ENCODE peak calls at places on chromosomes 12 and 14, in ten cellular contexts. Q is epithelial cell of proximal tubule, Z is pancreas, X is GM10248, B is spleen, K is activated B cell treated with CpG ODN at 0.5 μM for 24 hours, D is A549, H is choroid plexus epithelial cell, C is omental fat pad, V is foreskin fibroblast. T is an unnamed sample.

GRCh38 chr14:100789460-100790417 is 36.2 kb upstream of the MEG3 start:
- DNase-seq in Z (no peak), Q (no peak), H (no peak), K (no peak), C (no peak), X (no peak), B (no peak), V (no peak), D (no peak), T (no peak)

GRCh38 chr14:96567289-96567899 is 65.2 kb downstream of the PAPOLA start:
- DNase-seq in Z (no peak), D (peak), C (no peak), K (no peak), B (no peak), Q (no peak), H (peak), V (no peak), X (peak), T (no peak)

GRCh38 chr14:77124345-77125274 is 17.0 kb downstream of the ZDHHC22 start:
- DNase-seq in Q (no peak), X (peak), D (no peak), Z (peak), K (peak), H (peak), C (no peak), B (peak), V (peak), T (peak)

GRCh38 chr14:77033622-77034521 is 5.4 kb upstream of the IRF2BPL start:
- DNase-seq in B (peak), Q (no peak), D (peak), Z (peak), V (peak), X (peak), H (peak), C (peak), K (peak), T (peak)

GRCh38 chr14:98175881-98176280 is 1096.1 kb downstream of the BCL11B start:
- DNase-seq in C (no peak), Q (no peak), D (no peak), H (no peak), X (no peak), B (no peak), K (no peak), Z (no peak), V (no peak), T (no peak)

GRCh38 chr12:91988076-91988475 is 157.6 kb downstream of the BTG1 start:
- DNase-seq in C (no peak), X (no peak), Q (no peak), K (no peak), D (no peak), Z (no peak), B (no peak), H (no peak), V (no peak), T (no peak)

GRCh38 chr12:67415473-67415872 is 146.3 kb downstream of the CAND1 start:
- DNase-seq in B (no peak), D (no peak), Z (no peak), Q (no peak), H (peak), K (no peak), C (no peak), X (peak), V (no peak), T (no peak)

GRCh38 chr12:19576421-19576925 is 137.2 kb downstream of the AEBP2 start:
- DNase-seq in K (no peak), B (no peak), H (peak), C (no peak), Q (no peak), D (no peak), Z (no peak), V (no peak), X (no peak), T (no peak)

GRCh38 chr12:125889742-125890141 is 824.5 kb downstream of the AACS start:
- DNase-seq in B (no peak), Z (no peak), V (no peak), K (no peak), H (no peak), D (no peak), C (no peak), Q (no peak), X (no peak), T (no peak)

GRCh38 chr12:100993916-100994315 is 199.3 kb downstream of the ANO4 start:
- DNase-seq in B (no peak), K (no peak), V (no peak), Q (no peak), D (no peak), Z (no peak), C (no peak), H (no peak), X (no peak), T (no peak)

GRCh38 chr14:103692159-103692558 is 23.1 kb downstream of the XRCC3 start:
- DNase-seq in Z (no peak), K (no peak), X (no peak), B (no peak), C (no peak), Q (no peak), V (no peak), D (no peak), H (no peak), T (no peak)

GRCh38 chr12:75315518-75315917 is 14.6 kb downstream of the CAPS2 start:
- DNase-seq in B (no peak), D (no peak), H (peak), Q (peak), X (no peak), Z (no peak), C (no peak), V (peak), K (no peak), T (no peak)

GRCh38 chr12:18990866-18991265 is 138.7 kb upstream of the PLEKHA5 start:
- DNase-seq in K (no peak), Z (no peak), D (no peak), X (no peak), Q (no peak), C (no peak), H (no peak), B (no peak), V (no peak), T (no peak)

GRCh38 chr12:56661560-56661959 is 15.8 kb upstream of the ATP5F1B start:
- DNase-seq in B (no peak), K (no peak), H (no peak), X (no peak), Z (no peak), D (no peak), C (no peak), Q (no peak), V (no peak), T (no peak)

GRCh38 chr14:70045715-70046535 is 142.8 kb downstream of the SLC8A3 start:
- DNase-seq in B (no peak), Z (peak), C (no peak), K (no peak), D (peak), V (peak), H (peak), X (peak), Q (no peak), T (no peak)

GRCh38 chr14:56196274-56196673 is 78.1 kb downstream of the PELI2 start:
- DNase-seq in X (no peak), Q (no peak), C (no peak), K (no peak), H (peak), Z (no peak), V (peak), B (no peak), D (no peak), T (no peak)

GRCh38 chr14:78164226-78164853 is 5.8 kb upstream of the NRXN3 start:
- DNase-seq in C (no peak), B (no peak), K (no peak), D (peak), H (peak), V (no peak), Z (no peak), X (peak), Q (no peak), T (no peak)

GRCh38 chr12:88904705-88905104 is 324.4 kb upstream of the KITLG start:
- DNase-seq in Q (no peak), H (no peak), K (no peak), X (no peak), V (no peak), D (no peak), C (no peak), B (no peak), Z (no peak), T (no peak)

GRCh38 chr14:54867011-54867410 is 35.6 kb downstream of the GCH1 start:
- DNase-seq in X (no peak), Q (no peak), B (no peak), V (peak), H (peak), D (no peak), K (no peak), Z (no peak), C (no peak), T (no peak)

GRCh38 chr12:31518680-31519227 is 72.2 kb downstream of the DENND5B start:
- DNase-seq in B (no peak), D (peak), H (peak), Q (peak), K (no peak), C (no peak), V (peak), Z (no peak), X (no peak), T (no peak)

GRCh38 chr12:14257303-14257733 is 108.2 kb upstream of the ATF7IP start:
- DNase-seq in H (no peak), Q (no peak), C (no peak), V (no peak), X (no peak), K (no peak), B (no peak), Z (peak), D (no peak), T (no peak)

GRCh38 chr12:46020768-46021167 is 30.4 kb upstream of the SCAF11 start:
- DNase-seq in D (no peak), C (no peak), X (no peak), V (no peak), Z (no peak), B (no peak), H (no peak), K (no peak), Q (no peak), T (no peak)

GRCh38 chr12:46027172-46027571 is 36.8 kb upstream of the SCAF11 start:
- DNase-seq in Q (no peak), X (no peak), B (no peak), C (no peak), D (no peak), Z (no peak), H (peak), V (no peak), K (no peak), T (no peak)

DNA sequence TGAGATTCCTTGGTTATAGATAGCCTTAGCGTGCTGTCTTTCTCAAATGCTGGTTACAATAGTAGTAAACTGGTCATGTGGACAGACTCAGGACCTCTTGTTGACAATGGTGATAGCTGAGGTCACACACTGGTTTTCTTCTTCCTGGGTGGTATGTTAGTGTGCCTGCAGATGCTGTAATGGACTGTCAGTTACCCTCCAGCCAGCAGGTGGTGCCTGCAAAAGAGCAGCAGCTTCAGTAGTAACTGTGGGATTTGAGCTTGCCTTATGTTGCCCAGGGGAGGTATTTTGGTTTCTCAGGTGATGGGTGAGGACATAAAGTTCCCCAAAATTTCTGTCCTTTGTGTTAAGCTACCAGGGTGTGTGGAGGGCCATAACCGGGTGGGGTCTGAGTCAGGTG is 33.7 kb upstream of the SCAF11 start:
- DNase-seq in X (no peak), H (no peak), V (no peak), D (no peak), C (no peak), Q (no peak), B (no peak), Z (no peak), K (no peak), T (no peak)
- TF ChIP-seq CTCF in X (no peak), H (no peak), V (no peak), D (no peak), C (no peak), Q (no peak), B (no peak), Z (no peak), K (no peak), T (no peak)

GRCh38 chr12:52395761-52396434 is 10.2 kb downstream of the KRT82 start:
- DNase-seq in B (peak), H (peak), Q (no peak), K (no peak), V (peak), Z (peak), X (no peak), C (no peak), D (peak), T (no peak)
- TF ChIP-seq CTCF in B (peak), H (peak), Q (peak), K (no peak), V (no peak), Z (no peak), X (no peak), C (no peak), D (peak), T (no peak)

GRCh38 chr14:42378880-42379279 is 772.2 kb downstream of the LRFN5 start:
- DNase-seq in X (no peak), V (no peak), Q (no peak), Z (no peak), H (no peak), D (no peak), C (no peak), K (no peak), B (peak), T (no peak)

GRCh38 chr14:42374332-42374731 is 767.7 kb downstream of the LRFN5 start:
- DNase-seq in C (no peak), X (no peak), V (no peak), Z (no peak), H (no peak), D (no peak), B (no peak), K (no peak), Q (no peak), T (no peak)

DNA sequence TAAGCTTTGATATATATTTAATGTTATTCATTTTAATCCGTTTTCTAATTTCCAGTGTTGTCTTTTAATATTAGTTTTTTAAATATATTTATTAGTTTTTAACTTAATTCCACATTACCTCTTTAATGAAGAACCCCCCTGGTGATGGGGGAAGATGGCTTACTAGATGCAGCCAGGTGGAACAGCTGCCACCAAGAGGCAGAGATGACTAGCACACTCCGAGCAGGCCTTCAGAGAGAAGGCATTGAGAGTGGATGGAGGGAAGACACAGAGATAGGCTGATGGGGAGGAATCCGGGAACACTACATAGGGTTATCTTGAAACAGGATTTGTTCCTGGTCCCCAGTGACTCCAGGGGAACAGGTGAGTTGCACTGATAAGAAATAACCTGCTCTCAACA is 771.6 kb downstream of the LRFN5 start:
- DNase-seq in X (no peak), C (no peak), D (no peak), H (no peak), B (no peak), K (no peak), Q (no peak), V (no peak), Z (no peak), T (no peak)
- TF ChIP-seq CTCF in X (no peak), C (no peak), D (no peak), H (no peak), B (no peak), K (no peak), Q (no peak), V (peak), Z (no peak), T (no peak)

GRCh38 chr14:24145700-24146621 is at the start of gene PSME2:
- DNase-seq in H (peak), K (no peak), Z (no peak), X (no peak), C (peak), B (no peak), D (peak), Q (no peak), V (peak), T (no peak)

GRCh38 chr14:24145219-24145618 is 1.2 kb downstream of the PSME2 start:
- DNase-seq in X (no peak), B (peak), V (no peak), D (no peak), C (no peak), Q (no peak), Z (no peak), H (no peak), K (no peak), T (no peak)

GRCh38 chr14:24147761-24148428 is 597 bp downstream of the RNF31 start:
- DNase-seq in K (no peak), B (no peak), C (no peak), D (no peak), Q (no peak), H (peak), V (no peak), Z (no peak), X (no peak), T (no peak)

GRCh38 chr14:24146622-24146977 is 190 bp upstream of the PSME2 start:
- DNase-seq in V (peak), B (peak), X (peak), C (peak), Z (peak), H (peak), D (peak), Q (peak), K (peak), T (peak)

DNA sequence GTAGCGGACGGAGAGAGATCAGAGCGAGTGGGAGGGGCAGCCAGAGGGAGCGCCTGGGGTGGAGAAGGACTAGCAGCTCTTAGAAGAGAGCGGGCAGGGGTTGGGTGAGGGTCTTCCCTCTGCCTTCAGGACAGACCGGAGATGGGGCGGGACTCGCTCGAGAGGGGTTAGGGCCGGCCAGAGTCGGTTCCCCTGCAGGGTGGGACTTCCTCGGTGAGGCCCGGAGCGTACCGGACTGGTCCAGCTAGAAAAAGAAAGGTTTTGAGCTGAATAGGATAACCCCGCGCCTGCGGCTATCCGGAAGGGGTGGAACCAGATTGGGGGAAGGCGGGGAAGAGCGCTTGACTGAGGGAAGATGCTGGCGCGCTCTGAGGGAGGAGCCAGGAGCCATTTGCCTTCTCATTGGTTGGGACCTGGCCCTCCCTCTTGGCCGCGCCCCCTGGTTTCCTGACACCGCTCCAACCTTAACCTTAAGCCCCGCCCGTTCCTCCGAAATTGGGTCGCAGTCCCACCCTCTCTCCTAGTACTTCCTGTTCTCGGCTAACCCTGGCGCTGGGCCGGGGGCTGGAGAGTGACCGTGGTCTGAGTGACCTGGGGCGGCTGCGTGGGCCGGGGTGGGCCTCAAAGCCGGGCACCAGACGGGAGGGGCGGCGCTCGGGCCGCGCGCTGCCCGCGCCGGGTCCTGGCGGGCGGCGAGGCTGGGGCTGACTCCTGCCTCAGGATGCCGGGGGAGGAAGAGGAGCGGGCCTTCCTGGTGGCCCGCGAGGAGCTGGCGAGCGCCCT is at the start of gene RNF31:
- DNase-seq in H (peak), V (peak), D (peak), Z (peak), X (peak), C (peak), K (peak), B (peak), Q (peak), T (peak)
- TF ChIP-seq CTCF in H (no peak), V (no peak), D (no peak), Z (no peak), X (no peak), C (no peak), K (no peak), B (no peak), Q (no peak), T (no peak)